ENCODE peak calls at places on chromosomes 2 and 18, in six cellular contexts. One of them, this sample, is unnamed.

GRCh38 chr2:131035112-131035825 is 58.0 kb downstream of the FAM168B start:
- DNase-seq in psoas muscle: no peak
- DNase-seq in fibroblast of mammary gland: no peak
- DNase-seq in HCT116: no peak
- DNase-seq in body of pancreas: no peak
- DNase-seq in GM12865: no peak
- DNase-seq in this sample: no peak

GRCh38 chr18:54392621-54393023 is 34.9 kb downstream of the C18orf54 start:
- DNase-seq in body of pancreas: no peak
- DNase-seq in psoas muscle: no peak
- DNase-seq in GM12865: peak
- DNase-seq in fibroblast of mammary gland: peak
- DNase-seq in HCT116: peak
- DNase-seq in this sample: no peak

GRCh38 chr2:193462411-193462810 is 1267.7 kb upstream of the TMEFF2 start:
- DNase-seq in HCT116: no peak
- DNase-seq in psoas muscle: no peak
- DNase-seq in fibroblast of mammary gland: peak
- DNase-seq in body of pancreas: no peak
- DNase-seq in GM12865: no peak
- DNase-seq in this sample: no peak

GRCh38 chr2:40760071-40760666 is 308.3 kb upstream of the SLC8A1 start:
- DNase-seq in psoas muscle: no peak
- DNase-seq in body of pancreas: peak
- DNase-seq in HCT116: peak
- DNase-seq in GM12865: peak
- DNase-seq in fibroblast of mammary gland: peak
- DNase-seq in this sample: peak

GRCh38 chr2:216535454-216535995 is 36.9 kb downstream of the RPL37A start:
- DNase-seq in HCT116: no peak
- DNase-seq in fibroblast of mammary gland: peak
- DNase-seq in GM12865: no peak
- DNase-seq in body of pancreas: peak
- DNase-seq in psoas muscle: peak
- DNase-seq in this sample: no peak

GRCh38 chr18:46894124-46894523 is 23.2 kb downstream of the PIAS2 start:
- DNase-seq in GM12865: no peak
- DNase-seq in body of pancreas: no peak
- DNase-seq in HCT116: no peak
- DNase-seq in fibroblast of mammary gland: no peak
- DNase-seq in psoas muscle: no peak
- DNase-seq in this sample: no peak

GRCh38 chr2:17892726-17893534 is 14.5 kb downstream of the KCNS3 start:
- DNase-seq in body of pancreas: no peak
- DNase-seq in psoas muscle: no peak
- DNase-seq in fibroblast of mammary gland: no peak
- DNase-seq in GM12865: no peak
- DNase-seq in HCT116: no peak
- DNase-seq in this sample: peak

GRCh38 chr2:66580343-66580954 is 145.5 kb downstream of the MEIS1 start:
- DNase-seq in fibroblast of mammary gland: no peak
- DNase-seq in HCT116: no peak
- DNase-seq in psoas muscle: no peak
- DNase-seq in GM12865: no peak
- DNase-seq in body of pancreas: no peak
- DNase-seq in this sample: no peak

GRCh38 chr2:192696857-192697256 is 502.1 kb upstream of the TMEFF2 start:
- DNase-seq in HCT116: no peak
- DNase-seq in body of pancreas: no peak
- DNase-seq in fibroblast of mammary gland: no peak
- DNase-seq in psoas muscle: no peak
- DNase-seq in GM12865: peak
- DNase-seq in this sample: no peak

GRCh38 chr2:240629419-240629967 is 4.2 kb downstream of the GPR35 start:
- DNase-seq in fibroblast of mammary gland: no peak
- DNase-seq in psoas muscle: no peak
- DNase-seq in GM12865: no peak
- DNase-seq in HCT116: no peak
- DNase-seq in body of pancreas: no peak
- DNase-seq in this sample: no peak

GRCh38 chr2:11082880-11083279 is 72.4 kb upstream of the SLC66A3 start:
- DNase-seq in fibroblast of mammary gland: peak
- DNase-seq in HCT116: no peak
- DNase-seq in GM12865: no peak
- DNase-seq in body of pancreas: no peak
- DNase-seq in psoas muscle: no peak
- DNase-seq in this sample: no peak

DNA sequence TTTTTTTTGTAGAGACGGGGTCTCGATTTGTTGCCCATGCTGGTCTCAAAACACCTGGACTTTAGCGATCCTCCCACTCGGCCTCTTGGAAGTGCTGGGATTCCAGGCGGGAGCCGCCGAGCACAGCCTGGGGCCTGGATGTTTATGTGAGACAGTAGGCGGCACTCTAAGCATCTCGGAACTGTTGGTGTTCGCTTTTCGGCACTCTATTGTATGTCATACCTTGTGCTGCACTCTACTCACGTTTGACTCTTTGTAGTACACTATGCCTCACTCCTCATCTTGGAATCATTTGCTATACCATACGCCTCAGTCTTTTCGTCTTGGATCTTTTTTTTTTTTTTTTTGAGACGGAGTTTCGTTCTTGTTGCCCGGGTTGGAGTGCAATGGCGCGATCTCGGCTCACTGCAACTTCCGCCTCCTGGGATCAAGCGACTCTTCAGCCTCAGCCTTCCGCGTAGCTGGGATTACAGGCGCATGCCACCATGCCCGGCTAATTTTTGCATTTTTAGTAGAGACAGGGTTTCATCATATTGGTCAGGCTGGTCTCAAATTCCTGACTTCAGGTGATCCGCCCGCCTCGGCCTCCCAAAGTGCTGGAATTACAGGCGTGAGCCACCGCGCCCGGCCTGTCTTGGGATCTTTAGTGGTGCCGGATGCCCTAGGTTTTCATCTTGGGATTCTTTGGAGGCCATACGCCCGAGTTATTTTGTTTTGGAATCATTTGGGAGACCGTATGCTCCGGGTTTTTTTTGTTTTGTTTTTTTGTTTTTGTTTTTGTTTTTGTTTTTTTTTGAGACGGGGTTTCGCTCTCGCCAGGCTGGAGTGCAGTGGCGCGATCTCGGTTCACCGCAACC is 24.2 kb upstream of the ZDBF2 start:
- DNase-seq in fibroblast of mammary gland: no peak
- DNase-seq in HCT116: no peak
- DNase-seq in psoas muscle: no peak
- DNase-seq in body of pancreas: no peak
- DNase-seq in GM12865: peak
- DNase-seq in this sample: no peak
- TF ChIP-seq CTCF in fibroblast of mammary gland: peak
- TF ChIP-seq CTCF in HCT116: no peak
- TF ChIP-seq CTCF in psoas muscle: no peak
- TF ChIP-seq CTCF in body of pancreas: no peak
- TF ChIP-seq CTCF in GM12865: peak
- TF ChIP-seq CTCF in this sample: no peak

GRCh38 chr18:9659499-9660387 is 45.4 kb upstream of the PPP4R1 start:
- DNase-seq in GM12865: no peak
- DNase-seq in psoas muscle: no peak
- DNase-seq in body of pancreas: no peak
- DNase-seq in fibroblast of mammary gland: no peak
- DNase-seq in HCT116: no peak
- DNase-seq in this sample: no peak

GRCh38 chr18:9658111-9658641 is 43.8 kb upstream of the PPP4R1 start:
- DNase-seq in fibroblast of mammary gland: no peak
- DNase-seq in HCT116: peak
- DNase-seq in psoas muscle: no peak
- DNase-seq in GM12865: no peak
- DNase-seq in body of pancreas: no peak
- DNase-seq in this sample: no peak

GRCh38 chr18:9663377-9663776 is 44.7 kb upstream of the RAB31 start:
- DNase-seq in psoas muscle: no peak
- DNase-seq in fibroblast of mammary gland: no peak
- DNase-seq in body of pancreas: no peak
- DNase-seq in HCT116: no peak
- DNase-seq in GM12865: no peak
- DNase-seq in this sample: no peak

GRCh38 chr18:9665311-9665710 is 42.8 kb upstream of the RAB31 start:
- DNase-seq in psoas muscle: no peak
- DNase-seq in body of pancreas: no peak
- DNase-seq in HCT116: no peak
- DNase-seq in fibroblast of mammary gland: no peak
- DNase-seq in GM12865: no peak
- DNase-seq in this sample: no peak

DNA sequence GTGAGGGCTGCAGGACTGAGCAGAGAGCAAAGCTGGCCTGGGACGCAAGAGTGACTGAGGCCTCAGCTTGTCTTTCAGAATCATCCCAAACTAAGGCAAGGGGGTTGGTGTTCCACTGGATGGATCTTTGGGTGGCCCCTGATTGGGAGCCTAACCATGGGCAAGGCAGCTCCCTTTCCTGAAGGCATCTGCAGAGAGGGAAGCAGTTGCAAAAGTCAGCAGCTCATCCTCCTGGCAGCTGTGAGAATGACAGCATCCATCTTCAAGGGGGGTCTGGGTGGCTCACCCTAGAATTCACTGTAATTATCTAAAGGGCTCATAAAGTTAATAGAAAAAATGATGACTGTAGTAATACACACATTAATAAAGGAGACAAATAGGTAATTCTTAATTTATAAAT is 46.5 kb upstream of the RAB31 start:
- DNase-seq in HCT116: no peak
- DNase-seq in GM12865: no peak
- DNase-seq in psoas muscle: no peak
- DNase-seq in body of pancreas: no peak
- DNase-seq in fibroblast of mammary gland: peak
- DNase-seq in this sample: no peak
- TF ChIP-seq CTCF in HCT116: peak
- TF ChIP-seq CTCF in GM12865: no peak
- TF ChIP-seq CTCF in psoas muscle: no peak
- TF ChIP-seq CTCF in body of pancreas: no peak
- TF ChIP-seq CTCF in fibroblast of mammary gland: peak
- TF ChIP-seq CTCF in this sample: no peak

GRCh38 chr2:53473236-53473635 is 294.4 kb upstream of the CHAC2 start:
- DNase-seq in HCT116: no peak
- DNase-seq in psoas muscle: no peak
- DNase-seq in body of pancreas: peak
- DNase-seq in GM12865: peak
- DNase-seq in fibroblast of mammary gland: no peak
- DNase-seq in this sample: no peak
- TF ChIP-seq CTCF in HCT116: peak
- TF ChIP-seq CTCF in psoas muscle: peak
- TF ChIP-seq CTCF in body of pancreas: no peak
- TF ChIP-seq CTCF in GM12865: peak
- TF ChIP-seq CTCF in fibroblast of mammary gland: no peak
- TF ChIP-seq CTCF in this sample: no peak

GRCh38 chr2:64311948-64312621 is 141.9 kb upstream of the LGALSL start:
- DNase-seq in psoas muscle: peak
- DNase-seq in fibroblast of mammary gland: peak
- DNase-seq in HCT116: peak
- DNase-seq in GM12865: peak
- DNase-seq in body of pancreas: peak
- DNase-seq in this sample: peak
- TF ChIP-seq CTCF in psoas muscle: peak
- TF ChIP-seq CTCF in fibroblast of mammary gland: peak
- TF ChIP-seq CTCF in HCT116: peak
- TF ChIP-seq CTCF in GM12865: peak
- TF ChIP-seq CTCF in body of pancreas: peak
- TF ChIP-seq CTCF in this sample: peak

DNA sequence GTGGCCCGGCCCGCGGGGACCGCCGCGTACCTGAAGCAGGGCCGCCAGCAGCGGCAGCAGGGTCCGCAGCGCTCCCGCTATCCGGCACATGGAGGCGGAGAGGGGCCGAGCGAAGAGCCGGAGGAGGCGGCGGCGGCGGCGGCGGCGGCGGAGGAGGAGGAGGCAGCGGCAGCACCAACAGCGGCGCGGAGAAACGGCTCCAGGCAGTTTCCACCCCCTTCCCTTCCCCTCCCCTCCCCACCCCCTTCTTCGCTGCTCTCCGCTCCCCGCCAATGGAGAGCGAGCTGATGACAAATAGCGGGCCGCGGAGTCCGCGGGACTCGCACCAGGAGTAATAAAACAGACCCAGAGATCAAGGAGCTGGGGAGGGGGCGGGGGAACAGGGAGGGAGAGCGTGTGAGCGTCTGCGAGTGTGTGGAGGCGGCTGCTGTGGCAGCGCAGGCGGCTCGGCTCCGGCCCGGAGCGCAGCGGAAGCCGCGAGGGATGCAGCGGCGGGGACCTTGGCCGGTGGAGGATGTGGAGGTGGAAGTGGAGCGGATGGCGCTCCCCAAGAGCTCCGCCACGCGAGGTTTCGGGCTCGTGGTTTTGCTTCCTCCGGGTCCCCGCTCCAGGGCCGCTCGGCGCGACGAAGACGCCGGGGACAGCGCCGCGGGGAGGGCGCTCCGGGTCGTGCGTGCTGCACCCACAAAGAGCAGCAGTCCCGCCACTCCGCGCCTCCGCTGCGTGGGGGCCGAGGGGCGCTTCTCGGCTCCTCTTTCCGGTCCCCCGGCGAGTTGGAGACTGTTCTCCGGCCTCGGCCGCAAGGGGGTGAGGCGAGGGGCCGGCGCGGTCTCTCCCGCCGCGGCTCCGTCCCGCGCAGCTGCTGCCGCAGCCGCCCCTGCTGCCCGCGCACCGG is at the start of gene CDH2:
- DNase-seq in fibroblast of mammary gland: peak
- DNase-seq in psoas muscle: peak
- DNase-seq in HCT116: no peak
- DNase-seq in GM12865: no peak
- DNase-seq in body of pancreas: no peak
- DNase-seq in this sample: no peak
- TF ChIP-seq CTCF in fibroblast of mammary gland: no peak
- TF ChIP-seq CTCF in psoas muscle: no peak
- TF ChIP-seq CTCF in HCT116: no peak
- TF ChIP-seq CTCF in GM12865: no peak
- TF ChIP-seq CTCF in body of pancreas: no peak
- TF ChIP-seq CTCF in this sample: no peak